ENCODE peak calls at places on chromosomes 3 and 15, in seven cellular contexts. N is transverse colon, Q is spleen, T is uterus, D is tibial nerve, H is esophagus squamous epithelium, F is right lobe of liver. Z is an unnamed sample. For H3K27me3, the result is how much of the 10 kb centered on the place peaks cover.

GRCh38 chr3:108578064-108578463 is 11.2 kb downstream of the CIP2A start:
- DNase-seq in N (no peak), Q (no peak), T (no peak), D (no peak), H (no peak), F (no peak), Z (no peak)

GRCh38 chr3:98246142-98246541 is 17.9 kb upstream of the OR5H6 start:
- DNase-seq in N (no peak), Q (no peak), T (no peak), D (no peak), H (no peak), F (no peak), Z (no peak)

GRCh38 chr3:185647134-185647879 is 61.2 kb downstream of the SENP2 start:
- DNase-seq in N (no peak), Q (no peak), T (no peak), D (no peak), H (no peak), F (no peak), Z (no peak)

GRCh38 chr3:126261037-126261436 is 80.7 kb upstream of the ALDH1L1 start:
- DNase-seq in N (peak), Q (no peak), T (peak), D (peak), H (no peak), F (peak), Z (peak)

GRCh38 chr15:39124925-39125625 is 455.8 kb upstream of the THBS1 start:
- DNase-seq in N (no peak), Q (no peak), T (no peak), D (no peak), H (no peak), F (no peak), Z (no peak)

GRCh38 chr15:98025237-98025636 is 64.7 kb downstream of the ARRDC4 start:
- DNase-seq in N (no peak), Q (no peak), T (no peak), D (no peak), H (no peak), F (no peak), Z (no peak)

GRCh38 chr15:99536422-99537033 is 29.3 kb upstream of the MEF2A start:
- DNase-seq in N (no peak), Q (peak), T (peak), D (no peak), H (no peak), F (no peak), Z (peak)

GRCh38 chr3:153166206-153166605 is 4.2 kb downstream of the RAP2B start:
- DNase-seq in N (no peak), Q (no peak), T (no peak), D (no peak), H (no peak), F (no peak), Z (no peak)

GRCh38 chr15:101037090-101037830 is 118.1 kb downstream of the LRRK1 start:
- DNase-seq in N (peak), Q (peak), T (peak), D (no peak), H (no peak), F (no peak), Z (no peak)

GRCh38 chr3:55947406-55947805 is 460.3 kb upstream of the WNT5A start:
- DNase-seq in N (no peak), Q (no peak), T (no peak), D (no peak), H (no peak), F (no peak), Z (no peak)

GRCh38 chr15:85149460-85150129 is 167.9 kb downstream of the PDE8A start:
- DNase-seq in N (no peak), Q (no peak), T (no peak), D (no peak), H (no peak), F (no peak), Z (no peak)

GRCh38 chr15:72176155-72176554 is 21.4 kb downstream of the GRAMD2A start:
- DNase-seq in N (no peak), Q (peak), T (no peak), D (no peak), H (no peak), F (no peak), Z (no peak)

GRCh38 chr15:72173401-72173800 is 24.2 kb downstream of the GRAMD2A start:
- DNase-seq in N (no peak), Q (peak), T (no peak), D (no peak), H (no peak), F (no peak), Z (no peak)

GRCh38 chr15:72173864-72174550 is 23.6 kb downstream of the GRAMD2A start:
- DNase-seq in N (no peak), Q (peak), T (no peak), D (no peak), H (no peak), F (no peak), Z (no peak)

GRCh38 chr15:72175186-72176044 is 22.2 kb downstream of the GRAMD2A start:
- DNase-seq in N (no peak), Q (peak), T (no peak), D (no peak), H (no peak), F (no peak), Z (no peak)

DNA sequence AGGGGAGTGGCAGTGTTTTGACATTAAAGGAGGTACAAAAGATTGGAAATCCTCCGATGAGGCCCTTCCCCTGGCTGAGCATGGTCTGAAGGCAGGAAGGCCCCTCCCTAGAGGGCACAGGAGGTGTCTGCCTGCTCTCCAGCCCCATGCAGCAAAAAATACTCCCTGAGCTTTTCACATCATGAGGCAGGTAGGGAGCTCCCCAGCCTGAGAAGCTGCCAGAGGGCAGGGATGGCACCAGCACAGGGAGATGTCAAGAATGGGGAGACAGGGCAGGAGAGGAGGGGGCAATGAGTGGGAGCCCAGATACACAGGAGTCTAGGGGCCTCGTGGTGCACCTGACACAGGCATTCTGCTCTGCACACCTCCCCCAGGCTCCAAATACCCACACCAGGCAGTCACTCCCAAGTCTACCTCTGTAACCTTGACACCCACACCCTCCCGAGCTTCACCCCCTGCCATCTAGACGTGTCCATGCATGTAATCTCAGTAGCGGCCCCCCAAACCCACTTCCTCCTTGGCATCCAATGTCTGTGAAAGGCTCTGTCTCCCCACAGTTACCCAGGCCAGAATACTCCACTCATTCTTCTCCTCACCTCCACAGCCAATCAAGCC is 22.9 kb downstream of the GRAMD2A start:
- DNase-seq in N (no peak), Q (peak), T (no peak), D (no peak), H (no peak), F (no peak), Z (no peak)
- H3K4me3 ChIP-seq in N (no peak), Q (no peak), T (no peak), D (no peak), H (no peak), F (no peak), Z (no peak)

DNA sequence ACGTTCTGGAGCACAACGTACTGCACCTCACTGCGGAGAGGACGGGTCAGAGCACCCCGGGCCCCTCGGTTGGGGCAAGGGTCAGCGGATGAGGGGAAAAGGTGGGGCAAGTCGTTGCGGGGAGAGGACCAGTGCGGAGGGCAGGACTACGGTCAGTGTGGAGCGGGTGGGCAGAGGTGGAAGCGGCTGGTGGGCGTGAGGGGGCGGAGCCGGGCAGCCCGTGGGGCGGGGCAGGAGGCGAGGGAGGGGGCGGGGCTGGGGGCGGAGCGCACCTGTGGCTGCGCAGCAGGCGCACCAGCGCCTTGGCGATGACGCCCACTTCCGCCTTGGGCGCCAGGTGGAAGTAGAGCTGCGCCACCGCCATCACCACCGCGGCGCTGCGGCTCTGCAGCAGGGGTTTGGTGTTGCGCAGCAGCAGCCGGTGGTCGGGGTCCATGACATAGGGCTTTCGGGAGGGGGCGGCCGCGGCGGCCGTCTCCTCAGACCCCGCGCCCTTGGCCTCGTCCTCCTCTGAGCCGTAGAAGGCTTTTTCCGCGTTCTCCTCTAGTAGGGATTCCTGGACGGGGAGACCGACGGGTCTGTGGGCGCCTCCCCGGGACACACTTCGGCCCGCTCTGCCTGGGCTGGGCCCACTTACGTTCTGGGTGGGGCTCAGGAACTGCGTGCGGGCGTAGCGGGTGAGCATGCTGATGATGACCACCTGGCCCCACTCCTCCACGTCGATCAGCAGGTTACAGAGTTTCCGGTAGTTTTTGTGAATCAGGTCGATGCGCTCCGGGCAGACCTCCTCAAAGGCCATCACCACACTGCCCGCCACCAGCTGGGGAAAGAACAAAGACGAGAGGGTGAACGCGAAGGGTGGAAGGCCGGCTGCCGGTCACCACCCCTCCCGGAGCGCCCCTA is 29.2 kb downstream of the AP3B2 start:
- DNase-seq in N (peak), Q (peak), T (no peak), D (no peak), H (no peak), F (peak), Z (no peak)
- H3K27me3 ChIP-seq in N (under half), Q (under half), T (under half), D (under half), H (under half), F (under half), Z (under half)

DNA sequence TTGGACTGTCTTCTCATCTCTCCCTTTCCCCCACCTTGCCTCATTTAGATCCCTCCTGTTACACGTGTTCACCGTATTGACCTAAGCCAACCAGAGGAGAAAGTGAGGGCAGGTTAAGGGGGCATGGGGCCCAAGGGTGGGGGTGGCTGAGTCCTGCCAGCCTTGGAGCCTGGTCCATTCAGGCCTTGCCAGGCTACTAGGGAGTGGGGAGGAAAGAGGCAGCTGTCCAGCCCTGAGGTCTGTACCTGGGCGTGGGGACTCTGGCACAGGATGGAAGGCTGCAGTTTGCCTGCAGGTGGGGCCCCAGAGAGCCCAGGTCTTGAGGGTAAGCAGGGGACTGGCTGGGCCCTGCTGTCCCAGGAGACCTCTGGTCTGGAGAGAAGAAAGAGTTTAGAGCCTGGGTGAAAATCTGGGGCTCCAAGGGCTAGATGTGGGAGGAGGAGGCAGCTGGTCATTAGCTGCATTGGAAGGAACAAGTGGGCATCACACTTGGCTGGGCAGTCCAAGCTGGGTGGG is 108.3 kb downstream of the OXNAD1 start:
- DNase-seq in N (no peak), Q (no peak), T (no peak), D (no peak), H (no peak), F (no peak), Z (no peak)
- TF ChIP-seq POLR2A in N (no peak), Q (no peak), T (no peak), D (no peak), H (no peak), F (no peak), Z (no peak)

GRCh38 chr3:141431411-141432378 is 55.1 kb upstream of the RASA2 start:
- DNase-seq in N (no peak), Q (no peak), T (peak), D (no peak), H (no peak), F (peak), Z (peak)
- H3K4me3 ChIP-seq in N (peak), Q (no peak), T (peak), D (no peak), H (no peak), F (no peak), Z (peak)

DNA sequence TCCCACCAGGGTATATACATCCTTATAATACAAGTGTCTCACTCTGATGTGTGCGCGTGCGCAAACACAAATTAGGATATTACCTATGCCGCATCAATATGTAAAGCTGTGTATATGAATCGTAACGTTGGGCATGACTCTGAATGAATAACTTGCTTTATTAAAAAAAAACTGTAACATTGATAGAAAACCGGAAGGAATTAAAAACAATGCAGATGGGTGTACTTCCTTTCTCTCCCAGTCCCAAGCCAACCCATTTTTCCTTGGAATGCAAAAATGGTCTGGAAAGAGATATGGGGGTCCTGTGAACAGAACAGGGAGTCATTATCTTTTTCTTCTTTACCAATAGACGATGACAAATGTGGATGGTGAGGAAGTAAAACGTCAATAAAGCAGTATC is 1.7 kb downstream of the C2CD4B start:
- DNase-seq in N (no peak), Q (no peak), T (no peak), D (no peak), H (no peak), F (no peak), Z (no peak)
- H3K27me3 ChIP-seq in N (half or more), Q (under half), T (under half), D (half or more), H (under half), F (under half), Z (under half)

GRCh38 chr3:10011644-10012043 is 14.6 kb upstream of the FANCD2 start:
- DNase-seq in N (no peak), Q (no peak), T (peak), D (no peak), H (no peak), F (no peak), Z (no peak)

GRCh38 chr3:10007126-10007782 is 19.0 kb upstream of the FANCD2 start:
- DNase-seq in N (no peak), Q (no peak), T (no peak), D (no peak), H (no peak), F (no peak), Z (no peak)

GRCh38 chr3:10012106-10012505 is 14.1 kb upstream of the FANCD2 start:
- DNase-seq in N (no peak), Q (no peak), T (no peak), D (no peak), H (no peak), F (no peak), Z (no peak)

GRCh38 chr3:10008588-10009344 is 17.5 kb upstream of the FANCD2 start:
- DNase-seq in N (peak), Q (peak), T (peak), D (peak), H (no peak), F (peak), Z (peak)

DNA sequence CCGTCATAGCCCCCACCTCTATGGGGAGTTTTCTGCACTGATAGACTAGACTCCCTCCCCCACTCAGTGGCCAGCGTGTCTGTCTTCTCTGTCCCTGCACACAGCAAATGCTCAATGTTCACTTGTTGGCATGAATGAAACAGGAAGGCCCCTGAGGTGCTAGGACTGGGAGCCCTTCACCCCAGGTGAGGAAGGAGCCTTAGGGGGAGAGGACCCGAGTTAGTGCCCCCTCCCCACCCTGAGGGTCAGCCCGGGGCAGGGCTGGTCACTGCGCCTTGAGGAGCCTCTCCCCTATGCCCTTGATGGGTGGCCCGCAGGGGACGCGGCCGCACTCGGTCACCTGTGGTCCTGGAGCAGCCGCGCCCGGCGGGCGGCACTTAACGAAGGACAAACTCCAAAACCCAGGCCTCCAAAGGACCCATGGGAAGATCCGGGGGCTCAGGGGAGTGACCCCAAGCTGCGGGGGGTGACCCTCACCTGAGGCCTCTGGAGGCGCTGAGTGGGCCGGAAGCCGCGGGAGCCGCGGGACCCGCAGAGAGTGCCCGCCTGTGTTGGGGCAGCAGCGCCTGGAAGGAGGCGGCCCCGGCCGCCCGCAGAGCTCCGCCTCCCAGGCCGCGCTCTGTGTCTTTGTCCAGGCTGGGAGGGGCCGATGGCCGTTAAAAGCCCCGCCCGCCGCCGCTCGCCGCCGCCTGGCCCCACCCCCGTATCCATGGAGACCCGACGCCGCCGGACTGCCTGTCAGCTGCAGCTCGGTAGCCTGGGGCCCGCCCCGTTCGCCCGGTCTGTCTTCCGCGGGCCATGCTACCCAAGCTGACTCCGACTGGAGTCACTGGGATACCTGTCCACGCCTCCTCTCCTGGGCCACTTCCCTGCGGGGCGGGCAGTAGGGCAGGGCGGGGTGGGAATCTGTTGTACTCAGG is 15.4 kb upstream of the FANCD2 start:
- DNase-seq in N (peak), Q (peak), T (peak), D (peak), H (peak), F (peak), Z (peak)
- TF ChIP-seq POLR2A in N (peak), Q (no peak), T (peak), D (no peak), H (no peak), F (peak), Z (peak)

Z was measured in gastrocnemius medialis.